ENCODE peak calls at places on chromosomes 16 and 17, in seven cellular contexts. P is retinal pigment epithelial cell; T is HT-29; C is T-cell; K is activated CD8-positive, alpha-beta memory T cell treated with anti-CD3 and anti-CD28 coated beads, Interleukin-2, amount 50 U/mL, for 4 hours; W is AG20443; D is GM04503. A is an unnamed sample.

GRCh38 chr17:45414997-45415881 is 17.4 kb downstream of the ARHGAP27 start:
- DNase-seq in P (no peak), T (peak), C (no peak), K (no peak), W (no peak), D (no peak), A (no peak)

GRCh38 chr16:80997964-80998620 is 8.6 kb downstream of the CMC2 start:
- DNase-seq in P (no peak), T (no peak), C (no peak), K (no peak), W (no peak), D (no peak), A (no peak)

GRCh38 chr17:80565347-80566053 is 20.9 kb downstream of the RPTOR start:
- DNase-seq in P (no peak), T (no peak), C (no peak), K (no peak), W (no peak), D (no peak), A (no peak)

GRCh38 chr17:38568274-38568673 is 37.5 kb downstream of the SRCIN1 start:
- DNase-seq in P (no peak), T (no peak), C (no peak), K (no peak), W (no peak), D (no peak), A (no peak)

GRCh38 chr17:39740357-39741111 is 2.8 kb downstream of the GRB7 start:
- DNase-seq in P (peak), T (peak), C (no peak), K (no peak), W (no peak), D (no peak), A (peak)

GRCh38 chr17:27455914-27456680 is at the start of gene KSR1:
- DNase-seq in P (peak), T (peak), C (peak), K (peak), W (peak), D (no peak), A (peak)

GRCh38 chr17:49914096-49914490 is 54.9 kb upstream of the DLX4 start:
- DNase-seq in P (no peak), T (no peak), C (no peak), K (no peak), W (no peak), D (no peak), A (no peak)

GRCh38 chr17:75317671-75318070 is 28.4 kb upstream of the SLC25A19 start:
- DNase-seq in P (no peak), T (no peak), C (no peak), K (no peak), W (no peak), D (no peak), A (no peak)

GRCh38 chr17:41917192-41917591 is 1.6 kb downstream of the ACLY start:
- DNase-seq in P (no peak), T (no peak), C (no peak), K (no peak), W (peak), D (peak), A (no peak)

GRCh38 chr17:71118039-71118438 is 948.7 kb downstream of the KCNJ2 start:
- DNase-seq in P (no peak), T (peak), C (no peak), K (no peak), W (no peak), D (no peak), A (no peak)

GRCh38 chr16:53946745-53947386 is 242.9 kb downstream of the FTO start:
- DNase-seq in P (no peak), T (no peak), C (no peak), K (no peak), W (no peak), D (no peak), A (no peak)

GRCh38 chr17:49815761-49816281 is 27.3 kb downstream of the KAT7 start:
- DNase-seq in P (no peak), T (no peak), C (no peak), K (no peak), W (no peak), D (no peak), A (no peak)

GRCh38 chr16:54633943-54634362 is 296.7 kb upstream of the IRX5 start:
- DNase-seq in P (no peak), T (peak), C (no peak), K (no peak), W (no peak), D (no peak), A (no peak)

GRCh38 chr17:62706598-62707424 is 79.3 kb downstream of the MRC2 start:
- DNase-seq in P (no peak), T (no peak), C (no peak), K (no peak), W (no peak), D (no peak), A (peak)

GRCh38 chr17:79645022-79645776 is 34.3 kb upstream of the RBFOX3 start:
- DNase-seq in P (no peak), T (no peak), C (no peak), K (no peak), W (no peak), D (no peak), A (no peak)

GRCh38 chr17:62860962-62861873 is 53.1 kb upstream of the MARCHF10 start:
- DNase-seq in P (no peak), T (peak), C (no peak), K (no peak), W (no peak), D (no peak), A (no peak)

GRCh38 chr16:68427649-68428303 is 20.5 kb downstream of the SMPD3 start:
- DNase-seq in P (no peak), T (no peak), C (no peak), K (no peak), W (no peak), D (no peak), A (no peak)

GRCh38 chr16:25796239-25796638 is 104.5 kb downstream of the HS3ST4 start:
- DNase-seq in P (no peak), T (no peak), C (no peak), K (no peak), W (no peak), D (no peak), A (no peak)

GRCh38 chr17:72119280-72119962 is 1.4 kb upstream of the SOX9 start:
- DNase-seq in P (no peak), T (no peak), C (no peak), K (no peak), W (no peak), D (no peak), A (no peak)

GRCh38 chr16:2147981-2148671 is at the start of gene RAB26:
- DNase-seq in P (peak), T (peak), C (peak), K (peak), W (peak), D (no peak), A (peak)

GRCh38 chr17:47279062-47279801 is 25.6 kb downstream of the ITGB3 start:
- DNase-seq in P (peak), T (no peak), C (no peak), K (no peak), W (peak), D (peak), A (no peak)

GRCh38 chr17:44334315-44335181 is 9.9 kb upstream of the SLC25A39 start:
- DNase-seq in P (no peak), T (no peak), C (no peak), K (no peak), W (no peak), D (no peak), A (no peak)

GRCh38 chr17:59154335-59154720 is 658 bp downstream of the SKA2 start:
- DNase-seq in P (no peak), T (peak), C (no peak), K (peak), W (peak), D (no peak), A (no peak)

A was measured in RWPE2.